ENCODE peak calls at places on chromosome 3, in eight cellular contexts. N is NCI-H1436 treated with DMSO at 0.1 percent for 48 hours, C is T-helper 1 cell, U is B cell, O is omental fat pad, D is psoas muscle, E is GM10248, K is Calu3. I is an unnamed sample.

GRCh38 chr3:43288366-43288765 is 2.0 kb downstream of the SNRK start:
- DNase-seq in E (peak), C (no peak), U (peak), K (no peak), O (no peak), D (no peak), N (no peak), I (no peak)

GRCh38 chr3:120854908-120855526 is 53.0 kb upstream of the STXBP5L start:
- DNase-seq in C (no peak), D (no peak), O (no peak), U (no peak), N (no peak), K (no peak), E (no peak), I (no peak)

GRCh38 chr3:149771652-149772271 is 19.5 kb upstream of the COMMD2 start:
- DNase-seq in O (peak), C (peak), N (peak), U (peak), K (peak), E (peak), D (no peak), I (peak)

GRCh38 chr3:13668136-13668535 is 119.2 kb downstream of the FBLN2 start:
- DNase-seq in U (no peak), C (no peak), K (no peak), D (no peak), E (no peak), O (no peak), N (no peak), I (no peak)

GRCh38 chr3:64295594-64295993 is 70.3 kb upstream of the PRICKLE2 start:
- DNase-seq in C (no peak), E (no peak), D (no peak), N (no peak), U (no peak), K (no peak), O (no peak), I (no peak)

GRCh38 chr3:161557751-161558150 is 61.1 kb downstream of the OTOL1 start:
- DNase-seq in K (no peak), C (no peak), D (no peak), O (no peak), U (no peak), N (no peak), E (no peak), I (no peak)

GRCh38 chr3:117059054-117059989 is 349.7 kb downstream of the TUSC7 start:
- DNase-seq in O (no peak), N (peak), C (no peak), U (no peak), E (no peak), K (no peak), D (no peak), I (no peak)

GRCh38 chr3:105195260-105195659 is 171.4 kb upstream of the ALCAM start:
- DNase-seq in E (no peak), D (no peak), U (no peak), C (no peak), O (no peak), N (no peak), K (no peak), I (no peak)